ENCODE peak calls at places on chromosomes 4 and X, in four cellular contexts. D, V, I and H are unnamed samples.

GRCh38 chr4:24862073-24862751 is 50.6 kb downstream of the CCDC149 start:
- DNase-seq in D (no peak), V (no peak), I (no peak), H (no peak)

GRCh38 chrX:18828832-18829404 is 121.5 kb downstream of the PPEF1 start:
- DNase-seq in D (peak), V (no peak), I (no peak), H (no peak)

GRCh38 chr4:150960818-150961217 is 54.3 kb downstream of the LRBA start:
- DNase-seq in D (no peak), V (no peak), I (no peak), H (no peak)

GRCh38 chr4:100075056-100075455 is 115.2 kb downstream of the DDIT4L start:
- DNase-seq in D (peak), V (no peak), I (no peak), H (no peak)

GRCh38 chr4:139297001-139297410 is 4.3 kb upstream of the NAA15 start:
- DNase-seq in D (peak), V (no peak), I (no peak), H (no peak)

GRCh38 chr4:179163147-179163546 is 1720.9 kb upstream of the AGA start:
- DNase-seq in D (no peak), V (no peak), I (no peak), H (no peak)

GRCh38 chrX:45445745-45446412 is 245.2 kb upstream of the DIPK2B start:
- DNase-seq in D (peak), V (no peak), I (no peak), H (no peak)

GRCh38 chr4:110059556-110060191 is 138.7 kb downstream of the ELOVL6 start:
- DNase-seq in D (no peak), V (no peak), I (no peak), H (no peak)

GRCh38 chrX:153999359-154000037 is 20.2 kb downstream of the IRAK1 start:
- DNase-seq in D (no peak), V (no peak), I (no peak), H (no peak)

GRCh38 chrX:119654112-119654531 is 38.8 kb downstream of the SEPTIN6 start:
- DNase-seq in D (peak), V (peak), I (peak), H (peak)

DNA sequence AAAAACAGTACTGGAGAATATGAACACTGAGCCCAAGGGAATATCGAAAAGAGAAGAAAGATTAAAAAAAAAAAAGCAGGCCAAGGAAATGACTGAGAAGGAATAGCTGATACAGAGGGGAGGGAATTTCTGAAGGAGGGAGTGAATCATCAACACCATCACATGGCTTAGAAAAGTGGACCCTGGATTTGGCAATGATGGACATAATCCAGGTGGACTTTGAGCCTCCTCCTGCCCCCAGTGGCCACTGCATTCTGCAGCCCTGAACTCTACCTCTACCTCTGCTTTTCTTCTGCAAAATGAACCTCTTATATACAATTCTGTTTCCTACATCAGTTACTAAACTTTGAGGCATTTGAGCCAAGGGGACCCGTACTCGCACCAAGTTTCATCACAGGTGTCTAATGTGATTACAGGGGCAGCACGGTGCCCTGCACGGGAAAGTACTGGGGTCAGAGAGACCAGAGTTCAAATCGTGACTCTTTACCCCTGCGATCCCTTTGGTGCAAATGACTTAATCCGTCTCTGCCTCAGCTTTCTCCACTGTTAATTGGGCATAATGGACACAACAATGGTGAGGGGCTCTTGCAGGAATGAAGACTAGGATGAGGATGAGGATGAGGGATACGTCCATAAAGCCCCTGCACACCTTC is 1.1 kb downstream of the OCIAD2 start:
- DNase-seq in D (peak), V (no peak), I (no peak), H (no peak)
- TF ChIP-seq CTCF in D (no peak), V (no peak), I (no peak), H (no peak)

DNA sequence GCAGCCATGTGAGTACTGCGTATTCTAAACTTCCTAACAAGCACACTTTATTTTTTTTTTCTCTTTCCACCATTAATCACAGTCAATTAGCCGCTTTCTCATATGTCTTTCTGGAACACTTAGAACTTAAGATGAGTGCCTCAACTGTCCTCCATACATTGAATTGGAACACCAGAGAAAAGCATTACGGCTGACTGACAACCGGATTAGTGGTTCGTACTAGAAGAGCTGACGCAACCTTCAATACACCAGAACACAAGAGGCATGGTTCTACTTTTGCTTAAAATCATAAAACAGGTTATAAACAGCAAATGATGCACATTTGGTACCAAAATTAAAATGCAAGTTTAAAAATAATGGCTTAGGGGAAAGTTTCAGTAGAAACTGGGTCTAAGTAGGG is 3.3 kb downstream of the TMEM47 start:
- DNase-seq in D (peak), V (no peak), I (no peak), H (no peak)
- H3K27ac ChIP-seq in D (peak), V (peak), I (no peak), H (no peak)

DNA sequence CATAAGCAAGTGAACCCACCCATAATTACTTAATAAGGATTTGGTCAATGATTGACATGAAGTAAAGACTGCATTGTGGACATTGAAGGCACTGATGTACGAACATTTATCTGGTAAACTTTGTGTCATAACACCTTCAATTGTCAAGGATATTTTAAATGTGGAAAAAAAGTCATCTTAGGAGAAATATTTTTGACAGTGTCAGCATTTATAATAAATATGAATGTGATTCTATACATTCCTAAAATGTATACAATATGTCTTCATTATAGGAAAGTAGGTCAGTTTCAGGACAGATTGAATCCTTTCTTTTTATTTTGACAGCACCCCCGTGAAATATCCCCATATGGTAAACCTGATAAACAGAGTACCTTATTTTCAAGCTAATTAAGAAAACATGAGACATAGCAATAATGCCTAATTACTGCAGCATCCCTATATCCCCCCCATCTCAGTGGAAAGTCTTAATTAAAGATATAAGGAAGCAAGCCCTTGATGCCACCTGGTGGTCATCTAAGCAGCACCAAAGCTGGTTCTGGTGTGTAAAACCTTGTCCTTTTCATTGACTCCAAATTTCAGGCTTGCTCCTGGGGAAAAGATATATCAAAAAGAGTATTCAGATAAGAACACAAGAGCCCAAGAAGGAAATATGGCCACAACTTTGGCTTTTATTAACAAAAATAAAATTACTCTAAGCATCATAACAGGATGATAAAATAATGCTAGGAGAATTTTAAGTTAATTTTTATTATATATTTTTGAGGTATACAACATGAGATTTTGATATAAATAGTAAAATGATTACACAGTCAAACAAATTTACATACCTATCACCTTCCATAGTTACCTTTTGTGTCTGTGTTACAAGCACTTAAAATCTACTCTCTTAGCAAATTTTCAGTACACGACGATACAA is 379.7 kb downstream of the TLL1 start:
- DNase-seq in D (peak), V (no peak), I (no peak), H (no peak)
- TF ChIP-seq CTCF in D (peak), V (peak), I (no peak), H (no peak)

GRCh38 chrX:100636321-100636991 is at the start of gene TSPAN6:
- DNase-seq in D (peak), V (peak), I (peak), H (peak)
- H3K27ac ChIP-seq in D (peak), V (peak), I (peak), H (no peak)

GRCh38 chr4:55637272-55637820 is 1.2 kb upstream of the NMU start:
- DNase-seq in D (no peak), V (no peak), I (no peak), H (no peak)
- TF ChIP-seq CTCF in D (no peak), V (no peak), I (no peak), H (no peak)

DNA sequence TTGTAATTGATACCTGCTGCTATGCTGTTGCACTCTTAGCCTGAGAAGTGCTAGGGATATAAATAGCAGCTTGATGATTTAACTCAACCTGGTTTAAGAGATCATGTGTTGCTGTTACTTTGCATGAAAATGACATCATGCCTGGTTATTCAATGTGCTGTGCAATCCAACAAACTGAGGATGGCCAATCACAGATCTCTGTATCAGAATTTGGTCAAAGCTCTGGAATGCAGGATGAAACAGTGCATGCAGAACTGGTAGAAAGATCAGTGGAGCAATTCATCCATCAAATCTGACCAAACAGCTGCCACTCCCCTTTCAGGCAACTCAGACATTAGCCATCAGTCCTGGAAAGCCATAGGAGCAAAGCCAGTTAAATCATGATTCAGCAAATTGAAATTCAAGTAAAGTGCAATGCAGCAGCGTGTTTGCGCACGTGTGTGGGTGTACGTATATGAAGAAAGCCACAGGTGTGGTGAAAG is 160.3 kb upstream of the RASGEF1B start:
- DNase-seq in D (peak), V (no peak), I (no peak), H (no peak)
- H3K27ac ChIP-seq in D (peak), V (no peak), I (no peak), H (no peak)

GRCh38 chrX:97026406-97026805 is 142.7 kb downstream of the RPA4 start:
- DNase-seq in D (peak), V (no peak), I (no peak), H (no peak)
- TF ChIP-seq CTCF in D (no peak), V (peak), I (no peak), H (no peak)

DNA sequence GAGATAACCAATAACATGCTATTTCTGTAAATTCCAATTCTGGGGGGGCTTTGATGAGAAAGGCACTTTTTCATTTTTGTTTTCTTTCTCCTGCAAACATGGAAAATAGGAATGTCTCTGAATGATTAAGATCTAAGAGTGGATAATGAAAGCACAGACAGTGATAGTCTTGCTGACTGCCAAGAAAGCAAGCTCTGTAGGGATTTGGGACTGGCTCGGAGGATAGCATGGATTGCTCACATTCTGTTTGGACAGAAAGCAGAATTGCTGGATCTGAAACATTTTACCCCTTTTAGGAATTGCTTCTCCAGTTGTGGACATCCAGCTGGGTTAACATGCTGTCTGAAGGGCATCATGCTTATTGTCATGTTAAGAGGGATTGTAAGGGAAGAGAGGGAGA is 145.2 kb downstream of the NHS start:
- DNase-seq in D (peak), V (no peak), I (peak), H (no peak)
- H3K27ac ChIP-seq in D (no peak), V (peak), I (no peak), H (no peak)

GRCh38 chr4:8470451-8471024 is 30.0 kb downstream of the TRMT44 start:
- DNase-seq in D (no peak), V (no peak), I (no peak), H (no peak)

GRCh38 chr4:8471211-8471875 is 30.8 kb downstream of the TRMT44 start:
- DNase-seq in D (no peak), V (no peak), I (no peak), H (no peak)

GRCh38 chr4:8469550-8469949 is 29.0 kb downstream of the TRMT44 start:
- DNase-seq in D (no peak), V (no peak), I (no peak), H (no peak)

GRCh38 chr4:8467016-8467415 is 26.4 kb downstream of the TRMT44 start:
- DNase-seq in D (no peak), V (no peak), I (no peak), H (no peak)

DNA sequence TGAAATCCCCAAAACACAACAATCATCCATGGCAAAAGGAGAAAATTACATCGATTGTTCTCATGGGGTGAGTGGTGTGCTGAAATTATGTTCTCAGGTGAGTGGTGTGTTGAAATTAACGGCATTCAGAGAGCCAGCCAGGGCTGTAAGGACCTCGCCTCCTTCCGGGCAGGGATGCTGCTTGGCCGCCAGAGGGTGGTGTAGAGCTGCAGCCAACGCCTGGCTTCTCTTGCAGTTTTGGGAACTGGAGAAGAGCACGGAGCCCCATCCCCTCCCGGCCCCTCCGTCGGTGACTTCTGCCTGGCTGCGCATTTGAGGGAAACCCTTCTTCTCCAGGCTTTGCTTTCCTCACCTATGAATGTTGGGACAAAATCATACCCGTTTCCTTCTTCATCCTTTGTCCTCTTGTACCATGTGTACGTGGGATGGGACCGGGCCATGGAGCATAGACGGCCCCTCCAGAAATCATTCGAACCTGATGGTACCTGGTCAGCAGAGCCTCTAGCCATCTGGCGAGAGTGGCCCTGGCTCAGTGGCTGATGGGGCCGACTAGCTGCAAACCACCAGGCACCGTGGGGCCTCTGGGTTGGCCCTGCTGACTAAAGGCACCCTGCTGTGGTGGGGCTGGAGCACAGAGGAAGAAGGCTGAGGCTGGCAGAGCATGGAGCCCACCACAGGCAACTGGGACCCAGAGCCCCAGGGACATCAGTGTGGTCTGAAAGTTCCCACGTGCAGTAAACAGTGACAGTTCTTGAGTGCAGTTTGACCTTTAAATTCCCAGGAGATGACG is 28.4 kb downstream of the TRMT44 start:
- DNase-seq in D (peak), V (peak), I (peak), H (peak)
- TF ChIP-seq CTCF in D (peak), V (peak), I (peak), H (peak)